ENCODE peak calls at places on chromosome 6, in eight cellular contexts. I, G, T, J, X, M, K and H are unnamed samples.

GRCh38 chr6:27168586-27169443 is 78.7 kb upstream of the PRSS16 start:
- DNase-seq in M (no peak), G (no peak), I (no peak), K (peak), J (no peak), X (no peak), T (no peak), H (peak)

GRCh38 chr6:153595903-153596302 is 443.1 kb upstream of the OPRM1 start:
- DNase-seq in T (no peak), M (no peak), G (no peak), J (no peak), X (no peak), I (no peak), K (no peak), H (no peak)

GRCh38 chr6:170206931-170207431 is 83.9 kb downstream of the DLL1 start:
- DNase-seq in X (no peak), G (peak), K (no peak), T (no peak), I (no peak), J (no peak), M (peak), H (no peak)

GRCh38 chr6:26543953-26544352 is 5.8 kb downstream of the HMGN4 start:
- DNase-seq in M (no peak), X (no peak), K (peak), T (no peak), G (no peak), J (no peak), I (no peak), H (peak)

GRCh38 chr6:94736231-94736630 is 841.1 kb upstream of the MANEA start:
- DNase-seq in G (no peak), M (no peak), T (no peak), X (no peak), K (no peak), J (no peak), I (no peak), H (no peak)

GRCh38 chr6:37137201-37137880 is 32.6 kb upstream of the PIM1 start:
- DNase-seq in K (peak), X (no peak), J (peak), T (peak), M (peak), G (no peak), I (peak), H (peak)

GRCh38 chr6:108568101-108568500 is 7.4 kb downstream of the FOXO3 start:
- DNase-seq in M (no peak), K (no peak), I (no peak), J (no peak), G (no peak), X (no peak), T (no peak), H (no peak)

GRCh38 chr6:152271681-152272464 is 365.3 kb downstream of the SYNE1 start:
- DNase-seq in X (no peak), J (no peak), M (no peak), T (no peak), G (no peak), I (no peak), K (no peak), H (peak)

GRCh38 chr6:160461641-160462040 is 113.5 kb downstream of the SLC22A3 start:
- DNase-seq in I (no peak), T (no peak), J (no peak), X (no peak), G (peak), M (no peak), K (no peak), H (peak)

GRCh38 chr6:36029464-36029863 is 1.9 kb downstream of the MAPK14 start:
- DNase-seq in K (no peak), M (no peak), I (no peak), J (no peak), X (no peak), T (no peak), G (no peak), H (peak)

GRCh38 chr6:27505209-27506027 is 32.5 kb upstream of the ZNF184 start:
- DNase-seq in K (peak), T (peak), J (peak), M (no peak), X (no peak), I (peak), G (peak), H (peak)

GRCh38 chr6:73722318-73723060 is 26.5 kb downstream of the CD109 start:
- DNase-seq in K (no peak), I (no peak), M (no peak), J (no peak), G (no peak), T (no peak), X (no peak), H (peak)

GRCh38 chr6:42140051-42140450 is 2.4 kb downstream of the C6orf132 start:
- DNase-seq in X (no peak), T (no peak), G (no peak), K (no peak), J (no peak), I (no peak), M (no peak), H (peak)

GRCh38 chr6:134398453-134398852 is 80.5 kb upstream of the SGK1 start:
- DNase-seq in X (no peak), M (no peak), T (peak), K (no peak), I (no peak), J (no peak), G (no peak), H (peak)

GRCh38 chr6:111874030-111874425 is 776 bp upstream of the FYN start:
- DNase-seq in T (peak), X (no peak), M (no peak), K (no peak), J (no peak), I (peak), G (peak), H (peak)

GRCh38 chr6:55528624-55529023 is 50.4 kb downstream of the HMGCLL1 start:
- DNase-seq in M (no peak), K (peak), I (no peak), J (peak), X (no peak), T (no peak), G (no peak), H (peak)

GRCh38 chr6:148509152-148509571 is 166.5 kb downstream of the SASH1 start:
- DNase-seq in J (no peak), K (no peak), M (no peak), G (no peak), T (no peak), I (no peak), X (no peak), H (peak)

GRCh38 chr6:90256698-90257485 is 39.8 kb downstream of the BACH2 start:
- DNase-seq in G (no peak), J (no peak), K (no peak), I (no peak), X (no peak), M (no peak), T (no peak), H (peak)

GRCh38 chr6:162177733-162178132 is 549.8 kb downstream of the PRKN start:
- DNase-seq in G (no peak), M (no peak), X (no peak), K (no peak), I (no peak), J (no peak), T (no peak), H (no peak)

GRCh38 chr6:137412562-137412961 is 81.6 kb downstream of the OLIG3 start:
- DNase-seq in X (no peak), M (no peak), I (no peak), G (no peak), K (no peak), J (no peak), T (no peak), H (no peak)

GRCh38 chr6:107368471-107368870 is 90.9 kb downstream of the PDSS2 start:
- DNase-seq in J (no peak), T (no peak), G (no peak), K (no peak), X (no peak), I (no peak), M (no peak), H (no peak)

GRCh38 chr6:130632897-130633296 is 194.3 kb upstream of the SMLR1 start:
- DNase-seq in K (no peak), G (no peak), J (peak), T (no peak), M (no peak), X (no peak), I (no peak), H (no peak)

GRCh38 chr6:118171852-118172251 is 264.8 kb downstream of the SLC35F1 start:
- DNase-seq in G (no peak), M (no peak), T (no peak), J (no peak), I (no peak), X (no peak), K (no peak), H (peak)

GRCh38 chr6:149915970-149916865 is 6.7 kb downstream of the RAET1G start:
- DNase-seq in X (no peak), J (no peak), M (no peak), G (no peak), T (no peak), I (no peak), K (no peak), H (no peak)

GRCh38 chr6:28758818-28759235 is 165.0 kb downstream of the TRIM27 start:
- DNase-seq in X (no peak), T (no peak), K (no peak), G (no peak), I (no peak), J (no peak), M (no peak), H (no peak)

GRCh38 chr6:158853072-158853871 is 34.1 kb upstream of the EZR start:
- DNase-seq in I (peak), G (peak), J (peak), X (peak), K (peak), T (peak), M (peak), H (peak)

GRCh38 chr6:2129076-2129695 is 116.2 kb downstream of the GMDS start:
- DNase-seq in J (no peak), T (no peak), M (no peak), K (no peak), G (no peak), X (no peak), I (no peak), H (no peak)